ENCODE peak calls at places on chromosomes 13 and 19, in six cellular contexts. V is HepG2, Z is HCT116, G is SK-N-SH, K is GM12878, S is H1. D is an unnamed sample.

GRCh38 chr19:47497073-47497766 is 13.2 kb upstream of the KPTN start:
- DNase-seq in K (no peak), G (no peak), S (no peak), V (no peak), Z (no peak), D (no peak)

GRCh38 chr19:49297403-49297802 is 27.6 kb downstream of the SLC6A16 start:
- DNase-seq in K (no peak), Z (no peak), G (no peak), V (no peak), S (no peak), D (no peak)

GRCh38 chr19:34667349-34668076 is 9.4 kb downstream of the SCGB2B2 start:
- DNase-seq in K (no peak), G (no peak), Z (no peak), S (no peak), V (peak; percentile 16), D (no peak)

GRCh38 chr19:12778020-12778904 is 2.9 kb upstream of the HOOK2 start:
- DNase-seq in Z (no peak), K (no peak), S (peak; percentile 76), V (no peak), G (peak; percentile 76), D (no peak)

GRCh38 chr13:57829496-57829895 is 198.0 kb downstream of the PCDH17 start:
- DNase-seq in V (no peak), K (no peak), Z (no peak), G (no peak), S (no peak), D (no peak)

GRCh38 chr19:10454267-10454666 is 33.9 kb downstream of the PDE4A start:
- DNase-seq in K (no peak), G (peak; percentile 86), S (peak; percentile 85), Z (no peak), V (no peak), D (no peak)

GRCh38 chr13:95298971-95299627 is 2.2 kb downstream of the ABCC4 start:
- DNase-seq in G (no peak), K (no peak), Z (peak; percentile 36), S (no peak), V (no peak), D (no peak)

GRCh38 chr13:100108913-100109507 is 20.1 kb downstream of the PCCA start:
- DNase-seq in K (no peak), G (no peak), S (no peak), Z (no peak), V (no peak), D (no peak)

GRCh38 chr13:36801035-36801434 is 18.0 kb upstream of the RFXAP start:
- DNase-seq in S (no peak), G (no peak), K (no peak), V (no peak), Z (no peak), D (no peak)

GRCh38 chr19:52786078-52786463 is 520 bp downstream of the ZNF600 start:
- DNase-seq in S (peak; percentile 55), K (no peak), G (peak; percentile 41), V (no peak), Z (no peak), D (no peak)

GRCh38 chr13:27130223-27131015 is 41.2 kb downstream of the USP12 start:
- DNase-seq in V (no peak), S (no peak), G (no peak), Z (no peak), K (no peak), D (no peak)

GRCh38 chr19:4671182-4671851 is 1.2 kb upstream of the MYDGF start:
- DNase-seq in Z (no peak), S (no peak), V (peak; percentile 12), G (no peak), K (no peak), D (no peak)

GRCh38 chr13:85806553-85807175 is 7.4 kb upstream of the SLITRK6 start:
- DNase-seq in Z (peak; percentile 28), S (no peak), V (peak; percentile 41), G (peak; percentile 17), K (no peak), D (peak; percentile 17)

GRCh38 chr13:98171806-98172569 is 5.1 kb downstream of the RNF113B start:
- DNase-seq in S (no peak), V (no peak), K (no peak), G (peak; percentile 79), Z (no peak), D (no peak)

GRCh38 chr13:106680796-106681482 is 113.0 kb upstream of the ARGLU1 start:
- DNase-seq in S (no peak), Z (no peak), V (no peak), G (no peak), K (no peak), D (no peak)

GRCh38 chr19:13689050-13689449 is 75.3 kb upstream of the MRI1 start:
- DNase-seq in V (peak; percentile 7), K (peak; percentile 19), S (peak; percentile 60), Z (peak; percentile 61), G (peak; percentile 34), D (no peak)

GRCh38 chr13:102948006-102948405 is 102.2 kb downstream of the ERCC5 start:
- DNase-seq in Z (no peak), S (no peak), G (no peak), K (no peak), V (no peak), D (no peak)

GRCh38 chr19:11745871-11746270 is 7.1 kb upstream of the ZNF823 start:
- DNase-seq in K (no peak), Z (no peak), S (no peak), V (no peak), G (no peak), D (no peak)

DNA sequence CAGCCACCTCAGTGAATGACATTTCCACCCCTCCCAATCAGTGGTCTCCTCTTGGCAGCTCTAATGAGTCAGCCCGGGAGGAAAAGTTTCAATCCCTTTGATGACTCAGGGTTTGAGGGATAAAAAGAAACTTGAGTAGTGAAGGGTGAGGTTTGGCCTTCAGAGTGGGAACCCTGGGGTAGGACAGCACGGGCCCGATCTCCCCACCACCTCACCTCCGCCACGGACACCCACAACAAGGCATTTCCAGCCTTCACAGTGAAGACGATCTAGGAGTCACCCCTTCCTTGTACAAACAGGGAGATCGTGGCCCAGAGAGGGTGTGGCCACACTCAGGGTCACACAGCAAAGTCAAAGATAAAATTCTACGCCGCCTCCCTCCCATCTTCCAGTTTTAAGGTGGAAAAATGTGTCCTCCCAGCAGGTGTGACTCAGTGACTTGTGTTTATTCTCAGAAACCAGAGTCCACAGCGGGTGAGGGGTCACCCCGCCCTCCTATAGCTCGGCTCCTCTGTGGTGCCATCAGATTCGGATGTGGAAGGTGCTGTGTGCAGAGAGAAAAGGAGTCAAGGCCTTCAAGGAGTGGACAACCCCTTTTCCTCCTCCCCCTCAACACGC is 12.3 kb downstream of the CIB3 start:
- DNase-seq in V (peak; percentile 30), Z (peak; percentile 95), K (no peak), G (no peak), S (no peak), D (peak; percentile 32)
- TF ChIP-seq SIN3A in V (no peak), Z (peak; percentile 83), K (no peak), G (no peak), S (no peak), D (no peak)

GRCh38 chr13:113853518-113854237 is 10.2 kb downstream of the GAS6 start:
- DNase-seq in Z (no peak), S (peak; percentile 43), V (no peak), G (no peak), K (no peak), D (no peak)
- H3K4me3 ChIP-seq in Z (no peak overlapping the region), S (no peak overlapping the region), V (no peak overlapping the region), G (no peak overlapping the region), K (no peak overlapping the region), D (no peak overlapping the region)

GRCh38 chr19:2608602-2608922 is 93.9 kb downstream of the GNG7 start:
- DNase-seq in V (no peak), K (no peak), Z (no peak), S (no peak), G (no peak), D (no peak)

GRCh38 chr19:2610637-2611482 is 91.6 kb downstream of the GNG7 start:
- DNase-seq in Z (peak; percentile 59), K (peak; percentile 91), S (peak; percentile 98), V (peak; percentile 70), G (peak; percentile 92), D (no peak)

GRCh38 chr19:2609389-2610116 is 92.9 kb downstream of the GNG7 start:
- DNase-seq in S (no peak), V (no peak), Z (no peak), G (no peak), K (peak; percentile 59), D (no peak)

GRCh38 chr19:2604747-2605329 is 97.7 kb downstream of the GNG7 start:
- DNase-seq in S (no peak), V (no peak), Z (no peak), K (no peak), G (no peak), D (no peak)

DNA sequence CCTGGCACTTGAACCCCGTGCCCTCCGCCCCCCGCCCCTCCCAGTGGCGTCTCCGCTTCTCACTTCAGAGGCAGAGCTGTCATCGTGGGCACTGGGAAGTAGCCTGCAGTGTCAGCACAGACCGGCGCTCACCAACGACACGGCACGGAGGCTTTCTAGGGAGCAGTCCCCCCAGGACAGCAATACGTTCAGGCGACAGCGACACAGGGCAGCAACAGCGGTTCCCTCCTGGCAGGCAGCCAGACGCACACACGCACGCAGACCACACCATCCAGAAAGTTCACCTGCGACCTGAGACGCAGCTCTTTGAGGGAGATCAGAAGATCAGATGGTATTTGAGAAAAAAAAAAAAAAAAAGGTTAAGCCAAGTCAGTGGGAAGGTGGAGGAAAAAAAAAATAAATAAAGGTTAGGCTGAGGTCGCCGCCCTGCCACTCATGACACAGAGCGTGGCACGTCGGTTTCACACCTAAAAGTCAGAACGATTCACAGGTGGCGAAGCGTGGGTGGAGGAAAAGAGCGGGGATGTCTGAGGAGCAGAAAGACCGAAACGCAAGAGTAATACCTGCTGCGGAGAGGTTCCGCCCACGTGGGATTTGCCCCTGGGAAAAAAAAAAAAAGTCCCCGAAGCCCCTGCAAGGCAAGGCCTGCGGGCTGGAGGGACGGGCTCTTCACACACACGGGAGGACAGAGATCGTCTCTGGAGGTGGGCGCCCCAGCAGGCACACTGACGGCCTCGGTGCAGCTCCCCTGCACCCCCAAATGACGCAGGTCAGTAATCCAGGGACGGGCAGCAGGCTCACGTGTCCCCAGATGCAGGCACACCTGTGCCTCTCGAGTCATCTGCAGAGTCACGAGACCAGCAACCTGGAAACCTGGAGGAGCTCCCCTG is 94.5 kb downstream of the GNG7 start:
- DNase-seq in G (no peak), S (no peak), Z (no peak), K (peak; percentile 94), V (no peak), D (no peak)
- TF ChIP-seq SIN3A in G (no peak), S (no peak), Z (no peak), K (no peak), V (no peak), D (no peak)

GRCh38 chr19:45152504-45153338 is 8.1 kb downstream of the NKPD1 start:
- DNase-seq in G (peak; percentile 80), Z (no peak), K (no peak), V (no peak), S (peak; percentile 75), D (no peak)
- H3K4me3 ChIP-seq in G (no peak overlapping the region), Z (no peak overlapping the region), K (peak overlapping the region; percentile 5), V (no peak overlapping the region), S (no peak overlapping the region), D (no peak overlapping the region)